ENCODE peak calls at places on chromosomes 7 and 10, in four cellular contexts. S is H1, G is HCT116, W is GM12878. I is an unnamed sample.

GRCh38 chr10:75261813-75262725 is 26.3 kb upstream of the COMTD1 start:
- DNase-seq in G (no peak), W (no peak), S (no peak), I (no peak)

GRCh38 chr7:39741942-39742623 is 118.7 kb downstream of the RALA start:
- DNase-seq in S (peak; percentile 98), W (no peak), G (no peak), I (peak; percentile 60)

GRCh38 chr10:45386657-45387056 is 12.6 kb downstream of the ALOX5 start:
- DNase-seq in G (no peak), S (no peak), W (no peak), I (no peak)

GRCh38 chr10:103666109-103666508 is 172.6 kb downstream of the NEURL1 start:
- DNase-seq in S (peak; percentile 76), G (peak; percentile 22), W (no peak), I (peak; percentile 57)

GRCh38 chr10:48608279-48608681 is 3.4 kb upstream of the ARHGAP22 start:
- DNase-seq in W (peak; percentile 48), G (peak; percentile 34), S (peak; percentile 76), I (peak; percentile 77)

GRCh38 chr7:48016641-48017040 is 12.3 kb downstream of the SUN3 start:
- DNase-seq in W (no peak), S (no peak), G (no peak), I (no peak)

GRCh38 chr7:37440738-37441404 is 7.8 kb downstream of the ELMO1 start:
- DNase-seq in S (no peak), W (no peak), G (no peak), I (no peak)

GRCh38 chr7:27917774-27918314 is 177.9 kb downstream of the TAX1BP1 start:
- DNase-seq in S (no peak), G (no peak), W (no peak), I (no peak)

GRCh38 chr7:154571772-154572171 is 431.2 kb downstream of the PAXIP1 start:
- DNase-seq in S (no peak), G (no peak), W (no peak), I (no peak)

GRCh38 chr10:82505009-82505408 is 630.0 kb downstream of the NRG3 start:
- DNase-seq in G (no peak), S (no peak), W (no peak), I (no peak)

GRCh38 chr10:78634389-78634815 is 434.4 kb upstream of the ZMIZ1 start:
- DNase-seq in G (no peak), W (no peak), S (no peak), I (no peak)

GRCh38 chr7:24882989-24883631 is 96.9 kb downstream of the OSBPL3 start:
- DNase-seq in G (no peak), S (no peak), W (no peak), I (no peak)

GRCh38 chr10:69845574-69846251 is 44.0 kb downstream of the COL13A1 start:
- DNase-seq in W (no peak), G (no peak), S (no peak), I (no peak)

GRCh38 chr10:118471863-118472262 is 123.6 kb downstream of the PRLHR start:
- DNase-seq in G (no peak), S (no peak), W (no peak), I (no peak)

GRCh38 chr7:87148332-87148955 is 3.8 kb upstream of the DMTF1 start:
- DNase-seq in W (no peak), S (no peak), G (peak; percentile 24), I (no peak)

GRCh38 chr7:132004528-132004927 is 448.1 kb upstream of the PODXL start:
- DNase-seq in S (no peak), W (no peak), G (no peak), I (no peak)

GRCh38 chr10:89515031-89515841 is 20.2 kb downstream of the SLC16A12 start:
- DNase-seq in W (no peak), S (no peak), G (no peak), I (no peak)

GRCh38 chr7:4026941-4027340 is 655.2 kb upstream of the FOXK1 start:
- DNase-seq in G (no peak), S (no peak), W (no peak), I (no peak)

GRCh38 chr10:120087109-120087508 is 194.6 kb downstream of the SEC23IP start:
- DNase-seq in G (no peak), S (no peak), W (no peak), I (no peak)

GRCh38 chr10:63430091-63430998 is 35.4 kb downstream of the JMJD1C start:
- DNase-seq in S (no peak), W (no peak), G (peak; percentile 3), I (no peak)

GRCh38 chr7:517848-518629 is 1.6 kb downstream of the PDGFA start:
- DNase-seq in W (no peak), G (no peak), S (peak; percentile 72), I (no peak)

GRCh38 chr7:47458057-47458456 is 123.9 kb downstream of the TNS3 start:
- DNase-seq in G (no peak), W (no peak), S (no peak), I (no peak)

GRCh38 chr10:121942749-121943148 is 14.9 kb upstream of the ATE1 start:
- DNase-seq in S (no peak), G (no peak), W (no peak), I (no peak)

GRCh38 chr7:30596043-30596641 is 1.5 kb downstream of the GARS1 start:
- DNase-seq in S (no peak), G (no peak), W (no peak), I (peak; percentile 52)

GRCh38 chr10:128016423-128017060 is 109.6 kb downstream of the PTPRE start:
- DNase-seq in S (no peak), G (no peak), W (no peak), I (no peak)

GRCh38 chr10:5317547-5318107 is 47.1 kb upstream of the UCN3 start:
- DNase-seq in W (no peak), G (no peak), S (no peak), I (peak; percentile 62)

DNA sequence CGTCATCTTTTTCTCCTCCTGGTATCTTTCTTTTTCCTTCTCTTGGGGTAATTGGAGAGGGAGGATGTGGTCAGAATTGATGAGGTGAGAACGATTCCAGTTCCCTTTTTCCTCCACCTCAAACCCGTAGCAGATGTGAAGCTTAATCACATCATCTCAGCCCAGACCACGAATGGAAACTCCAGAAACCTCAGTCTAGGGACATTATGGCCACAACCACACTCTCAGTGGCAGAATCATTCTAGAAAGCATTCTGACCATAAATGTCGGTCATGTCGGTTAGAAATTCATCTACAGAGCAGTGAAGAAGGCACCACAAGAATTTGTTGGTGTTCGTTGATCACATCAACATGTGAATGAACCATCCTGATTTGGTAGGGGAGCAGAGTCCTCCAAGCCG is 78.7 kb downstream of the GATA3 start:
- DNase-seq in W (peak; percentile 80), S (no peak), G (no peak), I (no peak)
- TF ChIP-seq EGR1 in W (no peak), S (no peak), G (no peak), I (no peak)

GRCh38 chr10:6346621-6347020 is 143.9 kb downstream of the PFKFB3 start:
- DNase-seq in G (no peak), S (no peak), W (no peak), I (no peak)
- TF ChIP-seq EGR1 in G (no peak), S (no peak), W (no peak), I (no peak)

GRCh38 chr7:142438923-142439515 is 181.2 kb upstream of the PRSS58 start:
- DNase-seq in G (no peak), W (no peak), S (no peak), I (no peak)

GRCh38 chr7:142438235-142438922 is 180.5 kb upstream of the PRSS58 start:
- DNase-seq in S (peak; percentile 61), G (peak; percentile 49), W (no peak), I (peak; percentile 87)

GRCh38 chr7:142441074-142441403 is 183.2 kb upstream of the PRSS58 start:
- DNase-seq in S (no peak), W (no peak), G (no peak), I (no peak)

GRCh38 chr7:142439739-142440138 is 181.9 kb upstream of the PRSS58 start:
- DNase-seq in G (no peak), W (no peak), S (no peak), I (no peak)

GRCh38 chr7:142440219-142441073 is 182.6 kb upstream of the PRSS58 start:
- DNase-seq in W (no peak), S (no peak), G (peak; percentile 47), I (no peak)
- TF ChIP-seq EGR1 in W (no peak), S (no peak), G (no peak), I (no peak)

GRCh38 chr10:110916554-110917346 is 2.2 kb downstream of the BBIP1 start:
- DNase-seq in S (no peak), W (no peak), G (no peak), I (no peak)

GRCh38 chr10:110919349-110919931 is at the start of gene SHOC2:
- DNase-seq in G (no peak), W (no peak), S (peak; percentile 80), I (peak; percentile 90)

GRCh38 chr10:110918269-110918632 is 729 bp downstream of the BBIP1 start:
- DNase-seq in W (peak; percentile 63), G (peak; percentile 93), S (peak; percentile 94), I (peak; percentile 85)

GRCh38 chr10:110918633-110919348 is at the start of gene BBIP1:
- DNase-seq in G (peak; percentile 100), S (peak; percentile 90), W (peak; percentile 99), I (no peak)

GRCh38 chr10:110919971-110920881 is 822 bp downstream of the SHOC2 start:
- DNase-seq in S (peak; percentile 67), G (no peak), W (peak; percentile 69), I (peak; percentile 47)
- TF ChIP-seq EGR1 in S (no peak), G (no peak), W (no peak), I (no peak)

GRCh38 chr7:92417913-92418312 is 29.4 kb upstream of the GATAD1 start:
- DNase-seq in S (no peak), W (no peak), G (no peak), I (no peak)

GRCh38 chr7:92415225-92415624 is 32.1 kb upstream of the GATAD1 start:
- DNase-seq in S (no peak), G (no peak), W (no peak), I (no peak)

GRCh38 chr7:92409357-92409756 is 37.9 kb upstream of the GATAD1 start:
- DNase-seq in G (no peak), S (no peak), W (no peak), I (no peak)

GRCh38 chr7:92412745-92413144 is 34.5 kb upstream of the GATAD1 start:
- DNase-seq in W (no peak), G (no peak), S (no peak), I (no peak)
- TF ChIP-seq EGR1 in W (no peak), G (no peak), S (no peak), I (no peak)

GRCh38 chr7:92622680-92623079 is 32.5 kb upstream of the FAM133B start:
- DNase-seq in G (no peak), S (no peak), W (no peak), I (no peak)

GRCh38 chr7:92624298-92624996 is 34.3 kb upstream of the FAM133B start:
- DNase-seq in G (no peak), S (no peak), W (no peak), I (no peak)

GRCh38 chr7:92621641-92622429 is 31.6 kb upstream of the FAM133B start:
- DNase-seq in S (no peak), W (peak; percentile 38), G (no peak), I (no peak)

GRCh38 chr7:92623544-92623943 is 33.4 kb upstream of the FAM133B start:
- DNase-seq in G (no peak), S (no peak), W (no peak), I (no peak)

GRCh38 chr7:92621026-92621540 is 30.9 kb upstream of the FAM133B start:
- DNase-seq in G (peak; percentile 53), W (peak; percentile 79), S (peak; percentile 56), I (peak; percentile 74)
- TF ChIP-seq EGR1 in G (no peak), W (no peak), S (no peak), I (no peak)

I was measured in K562.